ENCODE peak calls at places on chromosomes 5 and 9, in nine cellular contexts. S is psoas muscle; Q is AG04450; P is neuronal stem cell; W is CD8-positive, alpha-beta memory T cell; J is transverse colon; G is spleen; K is SJSA1; X is A549. I is an unnamed sample. For H3K9me3, the result is how much of the 10 kb centered on the place peaks cover.

GRCh38 chr5:146680846-146681585 is 165.0 kb upstream of the GPR151 start:
- DNase-seq in P (no peak), K (no peak), W (no peak), Q (no peak), X (no peak), J (no peak), G (no peak), S (no peak), I (no peak)

GRCh38 chr9:38414040-38414723 is 10.1 kb downstream of the IGFBPL1 start:
- DNase-seq in W (no peak), Q (no peak), J (no peak), P (no peak), K (no peak), S (no peak), X (no peak), G (no peak), I (no peak)

GRCh38 chr9:98785333-98785933 is 10.9 kb downstream of the ANKS6 start:
- DNase-seq in K (no peak), P (no peak), Q (no peak), S (no peak), G (no peak), J (no peak), W (no peak), X (no peak), I (no peak)

GRCh38 chr5:60323596-60323995 is 376.4 kb downstream of the DEPDC1B start:
- DNase-seq in S (no peak), P (peak), Q (no peak), K (no peak), X (no peak), J (no peak), G (no peak), W (no peak), I (no peak)

GRCh38 chr9:89234636-89235035 is 56.0 kb upstream of the SHC3 start:
- DNase-seq in P (no peak), G (no peak), J (no peak), Q (no peak), S (peak), K (no peak), W (no peak), X (peak), I (no peak)

GRCh38 chr9:73230257-73230656 is 78.6 kb downstream of the ANXA1 start:
- DNase-seq in W (no peak), S (no peak), J (no peak), Q (no peak), G (no peak), K (no peak), X (no peak), P (no peak), I (no peak)

GRCh38 chr9:112771359-112772214 is 21.0 kb downstream of the SNX30 start:
- DNase-seq in Q (no peak), X (no peak), W (no peak), J (no peak), G (no peak), K (no peak), S (no peak), P (no peak), I (no peak)

GRCh38 chr9:120842685-120843485 is at the start of gene PSMD5:
- DNase-seq in W (peak), P (peak), Q (peak), X (peak), K (peak), J (peak), G (peak), S (peak), I (peak)

GRCh38 chr9:94639045-94639995 is at the start of gene FBP1:
- DNase-seq in S (peak), P (no peak), Q (no peak), X (no peak), J (peak), K (no peak), G (peak), W (peak), I (peak)

GRCh38 chr5:168072665-168073064 is 218.8 kb upstream of the WWC1 start:
- DNase-seq in J (no peak), P (no peak), K (no peak), Q (no peak), S (no peak), W (no peak), X (no peak), G (no peak), I (no peak)

GRCh38 chr5:109695005-109695926 is 5.5 kb downstream of the MAN2A1 start:
- DNase-seq in P (no peak), X (no peak), S (no peak), Q (no peak), G (no peak), K (peak), W (no peak), J (no peak), I (no peak)

GRCh38 chr5:175383350-175383749 is 60.6 kb downstream of the DRD1 start:
- DNase-seq in K (peak), P (no peak), Q (no peak), W (no peak), J (no peak), S (no peak), X (peak), G (no peak), I (no peak)

GRCh38 chr9:134431626-134432025 is 105.4 kb downstream of the RXRA start:
- DNase-seq in G (no peak), J (no peak), X (no peak), S (no peak), Q (no peak), P (no peak), W (no peak), K (no peak), I (no peak)

GRCh38 chr5:135214897-135215616 is 181.0 kb upstream of the PITX1 start:
- DNase-seq in J (no peak), G (no peak), K (no peak), Q (no peak), S (no peak), P (no peak), X (no peak), W (no peak), I (no peak)

GRCh38 chr9:3842839-3843238 is 317.0 kb upstream of the RFX3 start:
- DNase-seq in J (no peak), S (no peak), G (no peak), W (no peak), Q (no peak), P (no peak), K (no peak), X (no peak), I (no peak)

GRCh38 chr5:60856059-60856458 is 12.0 kb upstream of the ELOVL7 start:
- DNase-seq in P (no peak), S (no peak), X (no peak), K (no peak), W (no peak), J (no peak), Q (no peak), G (no peak), I (no peak)

GRCh38 chr5:116669261-116670049 is 94.8 kb upstream of the SEMA6A start:
- DNase-seq in P (no peak), G (no peak), J (no peak), X (no peak), K (no peak), W (no peak), S (no peak), Q (no peak), I (peak)

GRCh38 chr5:76960004-76960625 is 7.3 kb downstream of the CRHBP start:
- DNase-seq in P (no peak), K (no peak), J (no peak), S (no peak), Q (no peak), X (no peak), G (no peak), W (no peak), I (no peak)

GRCh38 chr9:2984481-2984880 is 140.6 kb upstream of the PUM3 start:
- DNase-seq in Q (no peak), P (no peak), S (no peak), W (no peak), X (no peak), K (no peak), G (no peak), J (no peak), I (no peak)

GRCh38 chr9:134313470-134313869 is 12.8 kb upstream of the RXRA start:
- DNase-seq in J (no peak), X (no peak), G (peak), K (no peak), Q (no peak), S (no peak), P (no peak), W (no peak), I (peak)

GRCh38 chr5:154287136-154287535 is 96.6 kb downstream of the GALNT10 start:
- DNase-seq in G (no peak), K (peak), Q (peak), X (peak), W (no peak), J (no peak), P (no peak), S (no peak), I (peak)

GRCh38 chr5:30604648-30605262 is 588.7 kb upstream of the CDH6 start:
- DNase-seq in Q (no peak), P (no peak), S (no peak), X (no peak), G (no peak), K (no peak), J (no peak), W (no peak), I (no peak)

GRCh38 chr5:98796197-98796972 is 22.9 kb downstream of the RGMB start:
- DNase-seq in W (no peak), P (peak), J (peak), K (peak), Q (no peak), G (no peak), S (no peak), X (peak), I (no peak)

GRCh38 chr5:68711311-68712200 is 382.3 kb upstream of the SLC30A5 start:
- DNase-seq in X (no peak), K (no peak), W (no peak), J (no peak), S (no peak), P (no peak), G (no peak), Q (no peak), I (no peak)

GRCh38 chr9:109766351-109766750 is 13.6 kb upstream of the PALM2AKAP2 start:
- DNase-seq in P (no peak), Q (peak), X (peak), G (no peak), W (no peak), J (no peak), S (no peak), K (no peak), I (no peak)

GRCh38 chr9:97852399-97853055 is 499 bp upstream of the FOXE1 start:
- DNase-seq in W (no peak), J (no peak), K (no peak), G (no peak), S (no peak), X (no peak), Q (no peak), P (peak), I (no peak)

GRCh38 chr9:16003785-16004184 is 450.9 kb downstream of the CCDC171 start:
- DNase-seq in X (no peak), S (no peak), J (no peak), P (no peak), W (no peak), Q (no peak), K (no peak), G (no peak), I (no peak)

GRCh38 chr5:108749130-108749861 is 1.6 kb downstream of the FER start:
- DNase-seq in X (peak), G (no peak), Q (peak), S (no peak), W (peak), K (peak), P (no peak), J (no peak), I (no peak)

GRCh38 chr9:37925786-37926736 is 22.1 kb upstream of the SLC25A51 start:
- DNase-seq in S (no peak), X (no peak), J (no peak), G (peak), Q (no peak), P (no peak), W (no peak), K (peak), I (no peak)

GRCh38 chr9:135338546-135338945 is 141.0 kb upstream of the PPP1R26 start:
- DNase-seq in G (peak), P (no peak), X (no peak), J (no peak), K (no peak), S (no peak), W (no peak), Q (no peak), I (no peak)

GRCh38 chr5:9832921-9833320 is 202.8 kb upstream of the TAS2R1 start:
- DNase-seq in K (no peak), J (no peak), P (no peak), Q (no peak), G (no peak), W (no peak), S (no peak), X (no peak), I (no peak)

GRCh38 chr9:93268551-93269314 is 84.8 kb downstream of the WNK2 start:
- DNase-seq in G (peak), J (peak), W (no peak), S (no peak), Q (no peak), P (no peak), X (no peak), K (no peak), I (no peak)

GRCh38 chr5:143401846-143402463 is 1.5 kb downstream of the NR3C1 start:
- DNase-seq in X (peak), K (peak), G (no peak), W (no peak), S (no peak), Q (no peak), J (no peak), P (peak), I (no peak)

GRCh38 chr9:124239249-124240073 is 18.3 kb upstream of the NEK6 start:
- DNase-seq in G (no peak), Q (no peak), J (no peak), K (no peak), X (no peak), S (no peak), W (no peak), P (no peak), I (no peak)

GRCh38 chr9:100111235-100111634 is 12.2 kb downstream of the INVS start:
- DNase-seq in J (peak), G (no peak), S (peak), P (no peak), K (no peak), W (no peak), X (no peak), Q (peak), I (peak)

GRCh38 chr5:179854356-179854755 is 4.3 kb downstream of the MRNIP start:
- DNase-seq in Q (no peak), X (no peak), P (no peak), S (no peak), G (peak), J (no peak), W (no peak), K (no peak), I (no peak)

GRCh38 chr5:140664018-140664352 is 719 bp upstream of the WDR55 start:
- DNase-seq in X (no peak), S (no peak), W (no peak), J (no peak), G (no peak), Q (no peak), K (no peak), P (no peak), I (no peak)

GRCh38 chr5:153018121-153018520 is 472.3 kb upstream of the GRIA1 start:
- DNase-seq in G (no peak), W (no peak), S (no peak), Q (no peak), K (no peak), X (no peak), P (no peak), J (no peak), I (no peak)

DNA sequence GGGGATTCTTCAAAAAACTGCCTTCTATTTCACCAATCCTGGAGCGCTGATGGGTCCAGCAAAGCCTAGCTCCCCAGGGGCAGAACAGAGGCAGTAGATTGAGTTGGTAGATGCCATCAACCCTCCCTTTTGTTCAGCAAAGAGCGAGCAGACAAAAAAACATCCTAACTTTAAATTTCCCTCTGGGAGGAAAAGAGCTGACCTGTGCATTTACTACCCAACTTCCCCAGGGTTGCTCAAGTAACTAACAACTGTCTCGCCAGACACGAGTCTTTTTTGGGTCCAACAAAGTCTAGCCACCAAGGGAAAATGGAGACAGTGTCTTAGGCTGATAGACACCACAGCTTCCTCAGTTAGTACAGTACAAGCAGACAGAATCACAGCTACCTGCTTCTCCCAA is 476.3 kb upstream of the GRIA1 start:
- DNase-seq in S (no peak), G (no peak), W (no peak), X (no peak), K (no peak), Q (no peak), P (no peak), J (no peak), I (no peak)
- H3K9me3 ChIP-seq in S (under half), G (under half), W (under half), X (under half), K (under half), Q (under half), P (under half), J (under half), I (under half)

GRCh38 chr5:152364899-152365298 is 40.2 kb downstream of the NMUR2 start:
- DNase-seq in X (no peak), G (no peak), P (no peak), K (no peak), J (no peak), W (no peak), Q (no peak), S (no peak), I (no peak)

GRCh38 chr5:152364172-152364571 is 40.9 kb downstream of the NMUR2 start:
- DNase-seq in S (no peak), Q (no peak), X (no peak), P (no peak), G (no peak), K (no peak), J (no peak), W (no peak), I (no peak)

DNA sequence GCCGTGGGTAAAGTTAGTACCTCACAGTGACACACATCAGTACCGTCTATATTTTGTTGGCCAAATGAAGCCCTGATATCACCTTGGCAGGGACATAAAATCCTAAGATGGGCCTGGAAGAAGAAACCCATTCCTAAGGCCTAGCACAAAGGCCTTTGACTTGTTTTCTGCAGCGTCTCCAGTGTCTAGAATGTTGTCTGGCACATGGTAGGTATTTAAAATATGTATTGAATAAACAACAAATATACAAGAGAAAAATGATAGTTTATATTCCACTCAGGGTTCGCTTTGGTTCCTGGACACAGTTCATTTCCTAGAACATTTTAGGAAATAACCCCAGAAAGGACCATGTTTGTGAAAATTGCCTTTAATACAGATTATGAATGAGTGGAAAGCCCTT is 45.9 kb downstream of the NMUR2 start:
- DNase-seq in W (no peak), P (no peak), G (no peak), Q (no peak), J (no peak), X (no peak), K (no peak), S (no peak), I (no peak)
- H3K4me3 ChIP-seq in W (no peak), P (no peak), G (no peak), Q (no peak), J (no peak), X (no peak), K (no peak), S (no peak), I (no peak)

GRCh38 chr5:73997936-73998335 is 371.9 kb downstream of the ARHGEF28 start:
- DNase-seq in P (no peak), W (no peak), G (no peak), S (no peak), J (no peak), K (no peak), X (no peak), Q (no peak), I (no peak)

GRCh38 chr5:73994963-73995362 is 369.0 kb downstream of the ARHGEF28 start:
- DNase-seq in S (no peak), P (no peak), Q (no peak), G (no peak), W (no peak), K (no peak), J (no peak), X (no peak), I (no peak)

GRCh38 chr5:73999306-73999705 is 373.3 kb downstream of the ARHGEF28 start:
- DNase-seq in J (no peak), G (no peak), X (no peak), S (no peak), W (no peak), Q (no peak), P (no peak), K (no peak), I (no peak)

GRCh38 chr5:73996181-73996770 is 370.3 kb downstream of the ARHGEF28 start:
- DNase-seq in P (no peak), X (no peak), Q (no peak), G (no peak), J (no peak), K (no peak), W (no peak), S (no peak), I (no peak)

DNA sequence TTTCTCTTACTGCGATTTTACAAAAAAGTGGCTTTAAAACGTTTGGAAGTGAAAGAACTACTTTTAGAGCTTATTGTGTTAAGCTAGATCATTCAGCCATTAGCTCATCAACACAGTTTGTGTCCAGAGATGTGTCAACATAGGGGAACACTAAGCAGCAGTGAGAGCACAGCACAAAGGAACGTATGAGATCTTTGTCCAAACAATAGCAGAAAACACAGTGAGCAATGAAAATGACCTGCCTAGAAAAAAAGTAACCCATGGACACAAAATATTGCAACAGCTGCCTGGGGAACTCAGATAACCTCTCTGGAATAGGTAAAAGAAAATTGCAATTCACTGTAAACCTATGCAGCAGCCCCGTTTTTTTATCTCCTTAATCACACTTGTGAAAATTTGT is 372.5 kb downstream of the ARHGEF28 start:
- DNase-seq in X (no peak), J (no peak), S (no peak), K (peak), P (no peak), Q (no peak), W (no peak), G (no peak), I (no peak)
- H3K27ac ChIP-seq in X (no peak), J (no peak), S (no peak), K (peak), P (no peak), Q (no peak), W (no peak), G (no peak), I (no peak)

GRCh38 chr5:4054092-4054491 is 458.5 kb downstream of the IRX1 start:
- DNase-seq in Q (no peak), K (no peak), X (no peak), G (no peak), P (no peak), J (no peak), S (no peak), W (no peak), I (no peak)
- H3K9me3 ChIP-seq in Q (under half), K (under half), X (under half), G (under half), P (under half), J (under half), S (under half), W (under half), I (under half)

DNA sequence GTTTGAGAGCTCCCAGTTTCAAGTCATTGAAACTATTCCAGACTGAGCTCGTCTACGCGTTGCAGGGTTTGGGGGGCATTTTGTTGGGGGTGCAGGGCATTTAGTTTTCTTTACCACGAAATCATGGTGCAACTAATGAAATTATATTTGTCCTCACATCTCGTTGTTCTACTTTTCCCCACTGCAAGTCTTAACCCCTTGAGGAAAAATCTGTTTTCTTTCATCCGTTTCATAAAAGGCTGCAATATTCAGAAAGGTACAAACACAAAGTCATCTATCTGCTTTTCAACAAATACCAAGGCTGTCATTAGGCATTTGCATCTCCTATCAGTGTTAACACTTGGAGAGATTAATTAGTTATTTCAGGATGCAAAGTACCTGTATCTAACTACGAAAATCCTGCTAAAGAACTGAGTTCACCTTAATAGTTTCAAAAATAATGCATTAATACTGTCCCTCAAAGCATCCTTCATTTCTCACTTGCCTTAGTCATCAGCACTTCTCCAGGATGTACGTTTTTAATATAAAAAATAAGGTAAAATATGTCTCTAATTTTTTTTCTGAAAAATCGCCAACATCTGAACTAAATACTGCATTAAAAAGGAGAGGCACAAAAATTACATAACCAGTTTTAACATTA is 1.9 kb downstream of the ARRDC3 start:
- DNase-seq in J (no peak), G (no peak), P (peak), S (no peak), Q (no peak), K (no peak), W (no peak), X (no peak), I (no peak)
- H3K4me3 ChIP-seq in J (peak), G (peak), P (peak), S (peak), Q (peak), K (peak), W (peak), X (peak), I (peak)

I was measured in heart left ventricle.